ENCODE peak calls at places on chromosomes 13 and 19, in four cellular contexts. M, I, D and X are unnamed samples. For H3K9me2, the result is how much of the 10 kb centered on the place peaks cover.

GRCh38 chr13:87344176-87344575 is 327.0 kb upstream of the SLITRK5 start:
- DNase-seq in M (no peak), I (no peak), D (no peak), X (no peak)

GRCh38 chr13:91482427-91482826 is 84.0 kb downstream of the GPC5 start:
- DNase-seq in M (no peak), I (no peak), D (no peak), X (peak)

GRCh38 chr19:37817180-37817911 is 38.0 kb upstream of the ZNF573 start:
- DNase-seq in M (no peak), I (peak), D (no peak), X (peak)

GRCh38 chr19:23481043-23481442 is 85.8 kb upstream of the ZNF91 start:
- DNase-seq in M (no peak), I (no peak), D (no peak), X (no peak)

GRCh38 chr19:27734496-27735220 is 1478.3 kb downstream of the UQCRFS1 start:
- DNase-seq in M (no peak), I (no peak), D (no peak), X (no peak)

GRCh38 chr19:29841209-29841558 is 29.4 kb downstream of the CCNE1 start:
- DNase-seq in M (no peak), I (no peak), D (no peak), X (no peak)

GRCh38 chr13:73870970-73871935 is 263.0 kb downstream of the KLF12 start:
- DNase-seq in M (no peak), I (no peak), D (no peak), X (no peak)

GRCh38 chr19:19381007-19381926 is 24.2 kb upstream of the GATAD2A start:
- DNase-seq in M (peak), I (no peak), D (no peak), X (no peak)

GRCh38 chr19:31406106-31406505 is 56.9 kb upstream of the TSHZ3 start:
- DNase-seq in M (no peak), I (no peak), D (no peak), X (no peak)

GRCh38 chr19:31402931-31403330 is 53.7 kb upstream of the TSHZ3 start:
- DNase-seq in M (no peak), I (no peak), D (no peak), X (no peak)

GRCh38 chr19:31413353-31413752 is 64.1 kb upstream of the TSHZ3 start:
- DNase-seq in M (no peak), I (no peak), D (no peak), X (no peak)

GRCh38 chr19:31408460-31409124 is 59.4 kb upstream of the TSHZ3 start:
- DNase-seq in M (no peak), I (peak), D (no peak), X (no peak)
- H3K9me2 ChIP-seq in M (under half), I (under half), D (under half), X (under half)

DNA sequence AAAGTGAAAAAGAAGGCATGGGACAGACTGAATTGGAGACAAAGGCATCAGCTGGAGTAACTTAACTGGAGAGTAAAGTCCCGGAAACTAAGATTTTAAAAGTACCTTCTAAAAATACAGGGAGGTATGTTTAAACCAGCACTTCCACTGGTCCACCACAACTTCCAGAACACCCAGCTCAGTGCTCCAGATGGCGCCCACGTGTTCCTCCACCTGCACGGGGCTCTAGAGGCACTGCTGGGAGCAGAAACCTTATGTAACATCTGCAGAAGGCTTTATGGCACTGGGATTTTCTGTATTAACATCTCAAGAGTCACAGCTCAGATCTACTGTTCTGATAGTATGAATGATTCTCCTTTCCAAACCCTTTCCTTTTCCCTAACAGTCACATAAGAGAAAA is 252.1 kb downstream of the DCLK1 start:
- DNase-seq in M (peak), I (no peak), D (no peak), X (no peak)
- H3K9me2 ChIP-seq in M (under half), I (under half), D (under half), X (under half)

GRCh38 chr19:13121551-13122274 is 3.6 kb downstream of the NACC1 start:
- DNase-seq in M (no peak), I (peak), D (no peak), X (no peak)
- H3K9me2 ChIP-seq in M (under half), I (under half), D (under half), X (under half)

GRCh38 chr13:100879255-100879654 is 204.7 kb upstream of the TMTC4 start:
- DNase-seq in M (no peak), I (no peak), D (no peak), X (no peak)
- H3K9me2 ChIP-seq in M (under half), I (under half), D (under half), X (under half)

DNA sequence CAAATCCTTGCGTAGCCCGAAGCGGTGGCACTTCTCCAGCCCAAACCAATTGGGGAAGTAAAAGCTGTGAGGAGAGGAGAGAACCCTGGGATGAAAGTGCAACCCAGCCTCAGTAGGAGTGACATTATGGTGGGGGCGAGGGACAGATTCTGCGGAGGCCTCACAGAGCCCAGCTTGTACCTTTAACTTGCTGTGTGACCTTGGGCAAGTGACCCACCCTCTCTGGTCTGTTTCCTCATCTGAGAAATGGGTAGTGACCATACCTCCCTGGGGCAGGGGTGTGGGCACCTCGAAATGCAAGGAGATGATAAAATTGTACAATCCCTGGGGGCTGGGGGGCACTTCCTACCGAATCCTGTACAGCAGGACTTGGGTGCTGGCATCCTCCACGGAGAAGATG is 4.4 kb downstream of the JAK3 start:
- DNase-seq in M (no peak), I (no peak), D (no peak), X (no peak)
- H3K9me2 ChIP-seq in M (under half), I (under half), D (under half), X (under half)

GRCh38 chr13:72384879-72385278 is 342.6 kb downstream of the MZT1 start:
- DNase-seq in M (no peak), I (peak), D (no peak), X (no peak)

GRCh38 chr13:72383646-72384045 is 343.8 kb downstream of the MZT1 start:
- DNase-seq in M (no peak), I (no peak), D (no peak), X (no peak)

GRCh38 chr13:72379581-72379980 is 347.8 kb downstream of the MZT1 start:
- DNase-seq in M (no peak), I (no peak), D (no peak), X (no peak)

GRCh38 chr13:72386138-72386684 is 341.2 kb downstream of the MZT1 start:
- DNase-seq in M (no peak), I (no peak), D (no peak), X (no peak)

GRCh38 chr13:72384186-72384823 is 343.1 kb downstream of the MZT1 start:
- DNase-seq in M (no peak), I (no peak), D (no peak), X (no peak)
- H3K9me2 ChIP-seq in M (under half), I (under half), D (under half), X (under half)

GRCh38 chr19:3501780-3502179 is 1.3 kb upstream of the DOHH start:
- DNase-seq in M (no peak), I (no peak), D (no peak), X (no peak)
- H3K9me2 ChIP-seq in M (under half), I (under half), D (under half), X (under half)

GRCh38 chr19:10126213-10126639 is 6.5 kb upstream of the EIF3G start:
- DNase-seq in M (no peak), I (no peak), D (no peak), X (no peak)

GRCh38 chr19:10124429-10124828 is 4.7 kb upstream of the EIF3G start:
- DNase-seq in M (no peak), I (no peak), D (no peak), X (no peak)

GRCh38 chr19:10118960-10119359 is 739 bp downstream of the EIF3G start:
- DNase-seq in M (no peak), I (no peak), D (no peak), X (no peak)

GRCh38 chr19:10120538-10121198 is 969 bp upstream of the EIF3G start:
- DNase-seq in M (no peak), I (no peak), D (no peak), X (no peak)

DNA sequence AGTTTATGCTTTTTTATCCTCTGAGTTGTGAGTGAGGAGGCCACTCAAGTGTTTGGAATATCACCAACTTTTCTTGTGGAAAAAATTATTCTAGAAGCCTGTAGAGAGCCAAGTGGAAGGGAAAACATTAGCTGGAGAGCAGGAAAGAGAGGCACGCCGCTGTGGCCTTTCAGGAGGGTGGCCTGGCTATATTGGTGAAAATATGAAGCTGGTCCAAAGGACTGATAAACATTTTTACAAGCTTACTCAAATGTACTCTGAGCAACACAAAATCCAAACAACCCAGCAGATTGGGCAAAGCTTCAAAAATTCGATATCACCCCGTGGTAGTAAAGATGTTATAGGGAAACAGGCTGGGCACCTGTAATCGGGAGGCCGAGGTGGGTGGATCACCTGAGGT is 2.4 kb upstream of the EIF3G start:
- DNase-seq in M (no peak), I (no peak), D (no peak), X (no peak)
- H3K9me2 ChIP-seq in M (under half), I (under half), D (under half), X (under half)

GRCh38 chr13:93293716-93294115 is 67.1 kb downstream of the GPC6 start:
- DNase-seq in M (no peak), I (no peak), D (no peak), X (no peak)

GRCh38 chr13:93289047-93289446 is 62.4 kb downstream of the GPC6 start:
- DNase-seq in M (no peak), I (no peak), D (no peak), X (no peak)

GRCh38 chr13:93286047-93286446 is 59.4 kb downstream of the GPC6 start:
- DNase-seq in M (no peak), I (no peak), D (no peak), X (no peak)

GRCh38 chr13:93289842-93290241 is 63.2 kb downstream of the GPC6 start:
- DNase-seq in M (no peak), I (no peak), D (no peak), X (no peak)

GRCh38 chr13:93290503-93290902 is 63.9 kb downstream of the GPC6 start:
- DNase-seq in M (no peak), I (peak), D (no peak), X (no peak)
- H3K9me2 ChIP-seq in M (under half), I (under half), D (under half), X (under half)

GRCh38 chr13:36904219-36904618 is 15.8 kb downstream of the SMAD9 start:
- DNase-seq in M (no peak), I (no peak), D (no peak), X (no peak)
- H3K9me2 ChIP-seq in M (under half), I (under half), D (under half), X (under half)